ENCODE peak calls at places on chromosomes 11 and 22, in five cellular contexts. C, L, B, K and P are unnamed samples.

GRCh38 chr11:116262370-116262769 is 510.4 kb downstream of the BUD13 start:
- DNase-seq in B (no peak), K (no peak), L (no peak), C (no peak), P (no peak)

GRCh38 chr22:25726241-25726640 is 15.7 kb upstream of the MYO18B start:
- DNase-seq in C (no peak), K (no peak), B (no peak), L (no peak), P (peak)

GRCh38 chr11:76793391-76793811 is 10.2 kb downstream of the TSKU start:
- DNase-seq in C (no peak), L (no peak), K (no peak), B (peak), P (no peak)

GRCh38 chr11:46417711-46418110 is 26.1 kb upstream of the CHRM4 start:
- DNase-seq in K (no peak), L (no peak), B (no peak), C (no peak), P (no peak)

GRCh38 chr11:31422703-31423102 is 53.0 kb downstream of the DNAJC24 start:
- DNase-seq in K (no peak), C (no peak), B (no peak), L (no peak), P (no peak)

GRCh38 chr11:108002476-108002875 is 6.2 kb upstream of the CUL5 start:
- DNase-seq in K (no peak), C (no peak), B (no peak), L (no peak), P (no peak)

GRCh38 chr11:115303304-115303703 is 200.9 kb downstream of the CADM1 start:
- DNase-seq in B (no peak), C (no peak), L (no peak), K (no peak), P (no peak)

GRCh38 chr11:116702772-116703360 is 69.9 kb downstream of the BUD13 start:
- DNase-seq in L (no peak), C (no peak), B (no peak), K (no peak), P (no peak)

GRCh38 chr11:60864856-60865513 is 2.4 kb upstream of the ZP1 start:
- DNase-seq in L (no peak), K (no peak), C (no peak), B (no peak), P (peak)

GRCh38 chr11:120391297-120391696 is 55.1 kb downstream of the ARHGEF12 start:
- DNase-seq in L (no peak), B (peak), K (no peak), C (no peak), P (no peak)

GRCh38 chr11:48341466-48341865 is 16.7 kb downstream of the OR4C3 start:
- DNase-seq in C (no peak), K (no peak), B (no peak), L (no peak), P (no peak)

GRCh38 chr11:67320011-67320410 is 16.7 kb downstream of the SSH3 start:
- DNase-seq in K (no peak), C (no peak), L (no peak), B (no peak), P (no peak)

GRCh38 chr11:121656333-121657090 is 203.7 kb upstream of the SORL1-AS1 start:
- DNase-seq in K (no peak), B (peak), L (no peak), C (no peak), P (no peak)

GRCh38 chr22:44550666-44551491 is 52.8 kb upstream of the RTL6 start:
- DNase-seq in K (peak), C (no peak), B (no peak), L (peak), P (no peak)

GRCh38 chr22:20136603-20136873 is 4.9 kb downstream of the ZDHHC8 start:
- DNase-seq in K (no peak), C (no peak), L (no peak), B (no peak), P (no peak)

GRCh38 chr11:63610604-63611394 is 3.4 kb downstream of the PLAAT3 start:
- DNase-seq in L (no peak), K (no peak), B (no peak), C (peak), P (no peak)

GRCh38 chr11:11691296-11692141 is 69.7 kb upstream of the GALNT18 start:
- DNase-seq in K (no peak), B (no peak), L (no peak), C (peak), P (no peak)

GRCh38 chr11:73939096-73939495 is 11.7 kb upstream of the DNAJB13 start:
- DNase-seq in K (no peak), L (peak), C (no peak), B (no peak), P (no peak)

GRCh38 chr11:19077965-19078364 is 17.4 kb upstream of the MRGPRX2 start:
- DNase-seq in C (no peak), K (no peak), B (no peak), L (no peak), P (no peak)

GRCh38 chr11:10322830-10323792 is 18.2 kb downstream of the ADM start:
- DNase-seq in C (no peak), L (peak), K (no peak), B (peak), P (peak)

GRCh38 chr11:115912484-115912945 is 408.3 kb upstream of the CADM1 start:
- DNase-seq in L (no peak), B (no peak), K (no peak), C (no peak), P (no peak)

GRCh38 chr11:94639901-94640721 is 72.9 kb downstream of the PIWIL4 start:
- DNase-seq in B (no peak), C (no peak), K (no peak), L (no peak), P (peak)

GRCh38 chr22:40597541-40598453 is 38.7 kb downstream of the MRTFA start:
- DNase-seq in B (no peak), C (no peak), K (no peak), L (no peak), P (no peak)

GRCh38 chr11:59185412-59185811 is 13.5 kb downstream of the DTX4 start:
- DNase-seq in L (no peak), B (no peak), K (no peak), C (no peak), P (no peak)

GRCh38 chr11:59187020-59187419 is 15.1 kb downstream of the DTX4 start:
- DNase-seq in C (no peak), K (no peak), L (no peak), B (no peak), P (no peak)

GRCh38 chr11:59188954-59189353 is 17.0 kb downstream of the DTX4 start:
- DNase-seq in K (no peak), B (no peak), C (no peak), L (no peak), P (no peak)

GRCh38 chr11:59186130-59186594 is 14.2 kb downstream of the DTX4 start:
- DNase-seq in B (peak), L (peak), C (peak), K (no peak), P (peak)

DNA sequence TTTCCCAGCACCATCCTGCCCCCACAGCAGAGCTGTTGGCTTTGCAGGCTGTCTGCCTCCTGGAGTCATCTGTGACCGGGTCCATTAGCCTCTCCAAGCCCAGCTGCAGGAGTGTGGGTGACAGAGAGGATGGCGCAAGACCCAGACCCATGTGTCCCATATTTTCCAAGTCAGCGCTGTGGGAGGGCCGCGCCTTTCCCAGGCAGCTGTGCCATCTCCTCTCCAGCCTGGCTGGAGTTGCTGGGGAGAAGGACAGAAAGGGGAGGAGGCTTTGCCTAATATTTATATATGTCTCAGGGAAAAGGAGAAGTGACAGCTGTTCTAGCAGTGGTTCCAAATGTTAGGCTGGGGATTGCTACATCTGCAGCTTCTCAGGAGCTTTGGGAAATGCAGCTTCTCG is 15.7 kb downstream of the DTX4 start:
- DNase-seq in K (no peak), C (no peak), B (no peak), L (no peak), P (no peak)
- TF ChIP-seq ESRRA in K (no peak), C (no peak), B (no peak), L (no peak), P (no peak)

GRCh38 chr11:134850566-134850965 is 438.5 kb upstream of the B3GAT1 start:
- DNase-seq in K (no peak), L (no peak), B (no peak), C (no peak), P (no peak)

GRCh38 chr11:134846776-134847722 is 435.0 kb upstream of the B3GAT1 start:
- DNase-seq in B (no peak), K (no peak), C (no peak), L (no peak), P (no peak)

GRCh38 chr11:134845474-134846435 is 433.7 kb upstream of the B3GAT1 start:
- DNase-seq in L (no peak), B (no peak), K (no peak), C (no peak), P (no peak)

GRCh38 chr11:134853972-134854371 is 441.9 kb upstream of the B3GAT1 start:
- DNase-seq in K (no peak), L (no peak), B (no peak), C (no peak), P (no peak)

GRCh38 chr11:134849833-134850232 is 437.8 kb upstream of the B3GAT1 start:
- DNase-seq in B (no peak), K (no peak), L (no peak), C (no peak), P (no peak)
- TF ChIP-seq ESRRA in B (no peak), K (no peak), L (no peak), C (no peak), P (no peak)

DNA sequence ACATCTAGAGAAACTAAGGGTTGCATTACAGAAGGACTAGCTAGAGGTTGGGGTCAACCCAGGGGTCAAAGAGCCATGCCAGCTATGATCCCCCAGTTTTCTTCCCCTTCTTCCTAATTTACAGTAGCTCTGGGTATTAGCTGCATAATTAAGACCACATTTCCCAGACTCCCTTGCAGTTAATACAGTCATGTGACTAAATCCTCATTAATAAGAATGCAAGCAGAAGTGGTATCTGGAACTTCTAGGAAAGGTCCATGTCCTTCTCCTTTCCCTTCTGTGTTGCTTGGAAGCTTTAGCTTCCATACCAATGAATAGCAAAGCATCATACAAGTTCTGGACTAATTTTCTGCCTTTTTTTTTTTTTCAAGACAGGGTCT is 19.1 kb upstream of the LMO2 start:
- DNase-seq in K (no peak), C (no peak), B (no peak), L (no peak), P (no peak)
- TF ChIP-seq ESRRA in K (no peak), C (no peak), B (no peak), L (no peak), P (no peak)

GRCh38 chr11:113193894-113194293 is 120.5 kb upstream of the TTC12 start:
- DNase-seq in K (peak), L (no peak), C (no peak), B (no peak), P (no peak)
- TF ChIP-seq ESRRA in K (no peak), L (no peak), C (no peak), B (no peak), P (no peak)

GRCh38 chr22:39375646-39376045 is 23.9 kb upstream of the TAB1 start:
- DNase-seq in L (no peak), K (no peak), B (no peak), C (no peak), P (no peak)
- TF ChIP-seq ESRRA in L (no peak), K (no peak), B (no peak), C (no peak), P (no peak)

GRCh38 chr11:113334183-113334582 is 19.8 kb downstream of the TTC12 start:
- DNase-seq in K (no peak), L (no peak), B (no peak), C (no peak), P (no peak)
- TF ChIP-seq ESRRA in K (no peak), L (no peak), B (no peak), C (no peak), P (no peak)

DNA sequence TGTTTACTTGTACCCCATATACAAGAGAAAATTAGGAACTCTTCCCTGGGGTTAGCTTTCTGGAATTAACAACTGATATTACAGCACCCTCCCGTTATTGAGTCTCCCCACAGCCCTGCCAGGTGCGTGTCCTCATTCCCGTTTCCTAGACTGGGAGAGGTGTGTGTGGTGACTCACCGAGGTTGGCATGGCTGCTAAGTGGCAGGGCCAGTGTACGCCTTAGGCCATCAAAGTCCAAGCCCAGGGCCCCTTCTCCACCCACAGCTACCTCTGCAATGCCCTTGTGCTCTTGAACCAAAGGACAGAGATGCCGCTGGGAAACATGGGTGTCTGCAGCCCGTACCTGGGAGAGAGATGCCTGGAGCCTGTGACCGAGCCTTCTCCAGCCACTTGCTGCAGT is 12.3 kb downstream of the IFT27 start:
- DNase-seq in K (no peak), L (no peak), C (no peak), B (no peak), P (no peak)
- TF ChIP-seq ESRRA in K (no peak), L (no peak), C (no peak), B (no peak), P (no peak)

DNA sequence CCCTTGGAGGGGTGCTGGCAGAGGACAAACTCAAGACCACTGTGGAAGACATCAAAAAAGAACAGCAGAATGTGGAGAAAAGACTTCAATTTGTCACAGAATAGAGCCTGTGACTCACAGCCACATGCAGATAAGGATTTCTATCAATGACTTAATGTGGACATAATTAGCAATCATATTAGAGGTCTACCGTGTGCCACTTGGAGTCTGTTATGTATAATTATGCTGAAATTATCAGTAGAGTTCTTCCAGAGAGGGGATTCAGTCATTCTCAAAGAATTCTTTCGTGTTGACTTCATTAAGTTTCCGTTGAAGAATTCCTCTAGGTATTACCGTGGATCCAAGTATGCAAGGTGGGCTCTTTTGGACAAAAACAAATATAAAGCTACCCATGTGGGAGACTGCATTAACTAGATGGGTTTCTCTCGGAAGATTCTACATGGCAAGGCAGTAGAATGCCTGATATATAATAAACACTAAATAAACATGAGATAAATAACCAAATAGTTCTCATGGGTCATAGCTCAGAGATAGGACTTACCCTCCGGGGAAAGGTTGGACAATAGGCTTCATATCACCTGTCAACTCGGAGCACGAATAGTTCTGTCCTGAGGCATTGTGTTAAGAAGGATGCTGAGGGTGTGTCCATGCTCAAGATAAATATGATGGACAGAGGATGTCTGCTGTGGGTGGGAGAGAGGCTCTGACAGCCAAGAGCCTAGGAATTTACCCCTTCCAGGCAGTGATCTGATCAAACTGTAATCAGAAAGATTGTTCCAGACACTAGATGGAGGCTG is 473.8 kb downstream of the MIAT start:
- DNase-seq in C (no peak), L (no peak), B (no peak), K (no peak), P (no peak)
- TF ChIP-seq ESRRA in C (no peak), L (no peak), B (no peak), K (no peak), P (no peak)

GRCh38 chr11:44579172-44579804 is 13.8 kb downstream of the CD82 start:
- DNase-seq in B (no peak), K (no peak), L (no peak), C (no peak), P (no peak)

GRCh38 chr11:44585421-44585820 is 20.0 kb downstream of the CD82 start:
- DNase-seq in L (no peak), B (no peak), C (no peak), K (no peak), P (no peak)

GRCh38 chr11:44578279-44578678 is 12.8 kb downstream of the CD82 start:
- DNase-seq in B (no peak), L (no peak), K (no peak), C (no peak), P (no peak)

GRCh38 chr11:44583353-44583669 is 17.8 kb downstream of the CD82 start:
- DNase-seq in C (no peak), K (no peak), B (no peak), L (no peak), P (no peak)

GRCh38 chr11:44582641-44583352 is 17.3 kb downstream of the CD82 start:
- DNase-seq in K (no peak), L (no peak), B (no peak), C (no peak), P (no peak)
- TF ChIP-seq ESRRA in K (no peak), L (no peak), B (no peak), C (no peak), P (no peak)